ENCODE peak calls at places on chromosomes 2 and 18, in seven cellular contexts. One of them, this sample, is unnamed.
A peak's percentile ranks its signal among the peaks of the same experiment; 100 is the strongest.

GRCh38 chr18:55334875-55335274 is 253.1 kb downstream of the TCF4 start:
- DNase-seq in K562: no peak
- DNase-seq in SK-N-SH: no peak
- DNase-seq in HepG2: no peak
- DNase-seq in H1: no peak
- DNase-seq in GM12878: no peak
- DNase-seq in GM12891: no peak
- DNase-seq in this sample: no peak

GRCh38 chr2:176488446-176488845 is 219.2 kb downstream of the MTX2 start:
- DNase-seq in GM12891: no peak
- DNase-seq in H1: no peak
- DNase-seq in HepG2: no peak
- DNase-seq in SK-N-SH: no peak
- DNase-seq in K562: no peak
- DNase-seq in GM12878: no peak
- DNase-seq in this sample: no peak

GRCh38 chr18:8623549-8624106 is 14.4 kb downstream of the RAB12 start:
- DNase-seq in GM12891: no peak
- DNase-seq in K562: no peak
- DNase-seq in SK-N-SH: no peak
- DNase-seq in GM12878: no peak
- DNase-seq in HepG2: no peak
- DNase-seq in H1: no peak
- DNase-seq in this sample: no peak

GRCh38 chr18:49890041-49890440 is 76.7 kb upstream of the ACAA2 start:
- DNase-seq in H1: no peak
- DNase-seq in SK-N-SH: no peak
- DNase-seq in HepG2: no peak
- DNase-seq in GM12878: no peak
- DNase-seq in GM12891: no peak
- DNase-seq in K562: no peak
- DNase-seq in this sample: no peak

GRCh38 chr2:9179572-9180201 is 26.9 kb upstream of the ASAP2 start:
- DNase-seq in GM12891: no peak
- DNase-seq in SK-N-SH: no peak
- DNase-seq in H1: no peak
- DNase-seq in GM12878: no peak
- DNase-seq in HepG2: peak; percentile 78
- DNase-seq in K562: no peak
- DNase-seq in this sample: no peak

GRCh38 chr2:172674968-172675303 is 60.7 kb upstream of the RAPGEF4 start:
- DNase-seq in GM12878: no peak
- DNase-seq in GM12891: no peak
- DNase-seq in HepG2: no peak
- DNase-seq in K562: no peak
- DNase-seq in H1: no peak
- DNase-seq in SK-N-SH: no peak
- DNase-seq in this sample: no peak

GRCh38 chr2:40485319-40485718 is 33.4 kb upstream of the SLC8A1 start:
- DNase-seq in HepG2: no peak
- DNase-seq in K562: no peak
- DNase-seq in SK-N-SH: no peak
- DNase-seq in H1: no peak
- DNase-seq in GM12878: no peak
- DNase-seq in GM12891: no peak
- DNase-seq in this sample: no peak

GRCh38 chr18:22524783-22525182 is 107.1 kb upstream of the CTAGE1 start:
- DNase-seq in HepG2: no peak
- DNase-seq in GM12878: no peak
- DNase-seq in H1: no peak
- DNase-seq in SK-N-SH: no peak
- DNase-seq in GM12891: no peak
- DNase-seq in K562: no peak
- DNase-seq in this sample: no peak

GRCh38 chr2:111050701-111051376 is 69.9 kb upstream of the BCL2L11 start:
- DNase-seq in K562: no peak
- DNase-seq in HepG2: peak; percentile 42
- DNase-seq in GM12878: peak; percentile 46
- DNase-seq in H1: peak; percentile 17
- DNase-seq in SK-N-SH: no peak
- DNase-seq in GM12891: no peak
- DNase-seq in this sample: no peak

GRCh38 chr2:99615247-99615771 is 125.5 kb upstream of the REV1 start:
- DNase-seq in SK-N-SH: no peak
- DNase-seq in HepG2: peak; percentile 33
- DNase-seq in GM12878: no peak
- DNase-seq in H1: peak; percentile 53
- DNase-seq in K562: peak; percentile 62
- DNase-seq in GM12891: no peak
- DNase-seq in this sample: no peak

GRCh38 chr18:57807336-57808117 is 4.4 kb upstream of the ATP8B1 start:
- DNase-seq in GM12878: no peak
- DNase-seq in GM12891: no peak
- DNase-seq in K562: no peak
- DNase-seq in HepG2: no peak
- DNase-seq in H1: no peak
- DNase-seq in SK-N-SH: no peak
- DNase-seq in this sample: no peak

GRCh38 chr2:17303054-17303453 is 215.2 kb downstream of the RAD51AP2 start:
- DNase-seq in HepG2: no peak
- DNase-seq in K562: no peak
- DNase-seq in H1: no peak
- DNase-seq in GM12891: no peak
- DNase-seq in SK-N-SH: no peak
- DNase-seq in GM12878: no peak
- DNase-seq in this sample: no peak

GRCh38 chr2:236262238-236262637 is 2.0 kb downstream of the ASB18 start:
- DNase-seq in HepG2: no peak
- DNase-seq in H1: no peak
- DNase-seq in K562: no peak
- DNase-seq in GM12891: no peak
- DNase-seq in GM12878: no peak
- DNase-seq in SK-N-SH: no peak
- DNase-seq in this sample: no peak

GRCh38 chr2:198441876-198442275 is 637.5 kb downstream of the PLCL1 start:
- DNase-seq in HepG2: no peak
- DNase-seq in SK-N-SH: no peak
- DNase-seq in GM12891: no peak
- DNase-seq in H1: no peak
- DNase-seq in K562: no peak
- DNase-seq in GM12878: no peak
- DNase-seq in this sample: no peak

GRCh38 chr18:58012356-58012755 is 31.7 kb upstream of the NEDD4L start:
- DNase-seq in H1: no peak
- DNase-seq in GM12891: no peak
- DNase-seq in GM12878: no peak
- DNase-seq in SK-N-SH: no peak
- DNase-seq in HepG2: peak; percentile 72
- DNase-seq in K562: no peak
- DNase-seq in this sample: no peak

GRCh38 chr2:237931205-237931721 is 35.6 kb upstream of the UBE2F start:
- DNase-seq in HepG2: no peak
- DNase-seq in GM12891: no peak
- DNase-seq in K562: no peak
- DNase-seq in SK-N-SH: no peak
- DNase-seq in H1: no peak
- DNase-seq in GM12878: no peak
- DNase-seq in this sample: no peak

GRCh38 chr2:11598228-11598731 is 64.4 kb downstream of the GREB1 start:
- DNase-seq in SK-N-SH: no peak
- DNase-seq in GM12891: no peak
- DNase-seq in GM12878: no peak
- DNase-seq in HepG2: no peak
- DNase-seq in H1: no peak
- DNase-seq in K562: no peak
- DNase-seq in this sample: no peak

GRCh38 chr18:74495581-74496507 is at the start of gene CNDP2:
- DNase-seq in SK-N-SH: peak; percentile 98
- DNase-seq in GM12891: peak; percentile 90
- DNase-seq in HepG2: peak; percentile 96
- DNase-seq in GM12878: peak; percentile 96
- DNase-seq in H1: peak; percentile 100
- DNase-seq in K562: peak; percentile 97
- DNase-seq in this sample: peak; percentile 88

GRCh38 chr2:158319269-158319668 is 137.3 kb downstream of the CCDC148 start:
- DNase-seq in K562: no peak
- DNase-seq in GM12891: no peak
- DNase-seq in GM12878: no peak
- DNase-seq in SK-N-SH: no peak
- DNase-seq in H1: no peak
- DNase-seq in HepG2: no peak
- DNase-seq in this sample: no peak

GRCh38 chr18:8868276-8868675 is 162.9 kb downstream of the MTCL1 start:
- DNase-seq in SK-N-SH: no peak
- DNase-seq in GM12891: no peak
- DNase-seq in HepG2: no peak
- DNase-seq in H1: no peak
- DNase-seq in GM12878: no peak
- DNase-seq in K562: no peak
- DNase-seq in this sample: no peak

GRCh38 chr2:204850576-204850975 is 305.3 kb downstream of the PARD3B start:
- DNase-seq in K562: no peak
- DNase-seq in GM12878: no peak
- DNase-seq in HepG2: no peak
- DNase-seq in GM12891: no peak
- DNase-seq in H1: no peak
- DNase-seq in SK-N-SH: no peak
- DNase-seq in this sample: no peak

GRCh38 chr2:161905389-161906046 is 168.5 kb downstream of the DPP4 start:
- DNase-seq in K562: no peak
- DNase-seq in GM12878: peak; percentile 62
- DNase-seq in GM12891: no peak
- DNase-seq in HepG2: peak; percentile 11
- DNase-seq in SK-N-SH: no peak
- DNase-seq in H1: no peak
- DNase-seq in this sample: no peak

GRCh38 chr2:71129114-71129890 is 727 bp downstream of the MCEE start:
- DNase-seq in GM12878: no peak
- DNase-seq in H1: no peak
- DNase-seq in K562: peak; percentile 23
- DNase-seq in HepG2: no peak
- DNase-seq in SK-N-SH: no peak
- DNase-seq in GM12891: no peak
- DNase-seq in this sample: no peak

GRCh38 chr2:30803281-30803680 is 4.0 kb downstream of the CAPN13 start:
- DNase-seq in H1: no peak
- DNase-seq in SK-N-SH: no peak
- DNase-seq in K562: no peak
- DNase-seq in GM12878: no peak
- DNase-seq in HepG2: no peak
- DNase-seq in GM12891: no peak
- DNase-seq in this sample: no peak

GRCh38 chr2:30809938-30810337 is 2.7 kb upstream of the CAPN13 start:
- DNase-seq in SK-N-SH: no peak
- DNase-seq in K562: no peak
- DNase-seq in H1: no peak
- DNase-seq in GM12891: no peak
- DNase-seq in HepG2: no peak
- DNase-seq in GM12878: no peak
- DNase-seq in this sample: no peak

GRCh38 chr2:30808695-30809094 is 1.4 kb upstream of the CAPN13 start:
- DNase-seq in HepG2: no peak
- DNase-seq in GM12878: no peak
- DNase-seq in K562: no peak
- DNase-seq in GM12891: no peak
- DNase-seq in SK-N-SH: no peak
- DNase-seq in H1: no peak
- DNase-seq in this sample: no peak

GRCh38 chr2:30802611-30803010 is 4.6 kb downstream of the CAPN13 start:
- DNase-seq in H1: no peak
- DNase-seq in GM12878: no peak
- DNase-seq in K562: no peak
- DNase-seq in GM12891: no peak
- DNase-seq in HepG2: no peak
- DNase-seq in SK-N-SH: no peak
- DNase-seq in this sample: no peak

DNA sequence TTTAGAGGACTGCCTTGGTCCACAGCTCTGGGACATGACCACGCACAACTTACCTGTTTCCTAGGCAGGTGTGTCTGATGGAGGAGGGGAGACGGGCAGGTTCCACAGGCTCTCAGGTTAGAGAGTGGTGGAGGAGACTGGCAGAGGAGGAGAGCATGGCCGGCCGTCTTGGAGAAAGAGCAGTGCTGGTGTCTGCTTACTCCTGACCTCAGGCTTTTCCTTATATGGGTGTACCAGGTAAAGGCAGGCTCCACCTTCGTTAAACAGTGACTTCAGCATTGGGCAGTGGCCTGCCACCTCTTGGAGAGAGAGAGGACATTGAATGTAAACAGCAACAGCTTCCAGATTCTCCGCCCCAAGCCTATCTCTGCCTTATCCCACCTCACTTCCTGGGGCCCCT is at the start of gene CAPN13:
- DNase-seq in GM12878: no peak
- DNase-seq in HepG2: no peak
- DNase-seq in SK-N-SH: no peak
- DNase-seq in H1: no peak
- DNase-seq in GM12891: no peak
- DNase-seq in K562: no peak
- DNase-seq in this sample: no peak
- TF ChIP-seq POLR2AphosphoS5 in GM12878: no peak
- TF ChIP-seq POLR2AphosphoS5 in HepG2: no peak
- TF ChIP-seq POLR2AphosphoS5 in SK-N-SH: no peak
- TF ChIP-seq POLR2AphosphoS5 in H1: peak; percentile 58
- TF ChIP-seq POLR2AphosphoS5 in GM12891: no peak
- TF ChIP-seq POLR2AphosphoS5 in K562: no peak
- TF ChIP-seq POLR2AphosphoS5 in this sample: no peak

DNA sequence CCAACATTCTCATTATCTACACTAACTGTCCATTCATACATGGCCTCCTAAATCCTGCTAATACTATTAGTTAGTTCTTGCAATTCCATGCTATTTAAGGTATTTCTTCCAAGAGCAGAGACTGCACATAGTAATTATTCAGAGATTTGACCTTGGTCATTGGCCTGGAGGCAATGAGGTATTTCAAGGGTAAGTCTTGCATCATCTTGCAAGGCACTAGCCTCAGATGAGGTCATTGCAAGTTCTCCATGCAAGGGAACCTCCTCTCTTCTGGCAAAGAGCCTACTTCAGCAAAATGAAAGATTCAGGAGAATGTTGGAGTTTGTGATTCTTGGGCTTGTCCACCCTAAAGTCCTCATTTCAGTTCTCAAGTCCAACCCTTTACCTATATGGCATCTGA is 48.5 kb upstream of the IKZF2 start:
- DNase-seq in K562: no peak
- DNase-seq in GM12878: no peak
- DNase-seq in GM12891: no peak
- DNase-seq in HepG2: peak; percentile 6
- DNase-seq in SK-N-SH: no peak
- DNase-seq in H1: no peak
- DNase-seq in this sample: no peak
- TF ChIP-seq TAF1 in K562: no peak
- TF ChIP-seq TAF1 in GM12878: no peak
- TF ChIP-seq TAF1 in GM12891: no peak
- TF ChIP-seq TAF1 in HepG2: no peak
- TF ChIP-seq TAF1 in SK-N-SH: no peak
- TF ChIP-seq TAF1 in H1: no peak
- TF ChIP-seq TAF1 in this sample: no peak

GRCh38 chr2:69915050-69915945 is at the start of gene MXD1:
- DNase-seq in K562: peak; percentile 48
- DNase-seq in H1: no peak
- DNase-seq in SK-N-SH: peak; percentile 56
- DNase-seq in GM12878: no peak
- DNase-seq in GM12891: no peak
- DNase-seq in HepG2: no peak
- DNase-seq in this sample: no peak
- TF ChIP-seq POLR2AphosphoS5 in K562: peak; percentile 91
- TF ChIP-seq POLR2AphosphoS5 in H1: peak; percentile 41
- TF ChIP-seq POLR2AphosphoS5 in SK-N-SH: no peak
- TF ChIP-seq POLR2AphosphoS5 in GM12878: peak; percentile 91
- TF ChIP-seq POLR2AphosphoS5 in GM12891: peak; percentile 56
- TF ChIP-seq POLR2AphosphoS5 in HepG2: peak; percentile 57
- TF ChIP-seq POLR2AphosphoS5 in this sample: peak; percentile 52

GRCh38 chr18:33579868-33580205 is 1.8 kb downstream of the ASXL3 start:
- DNase-seq in SK-N-SH: no peak
- DNase-seq in H1: no peak
- DNase-seq in K562: no peak
- DNase-seq in GM12891: no peak
- DNase-seq in GM12878: no peak
- DNase-seq in HepG2: no peak
- DNase-seq in this sample: no peak
- TF ChIP-seq TAF1 in SK-N-SH: no peak
- TF ChIP-seq TAF1 in H1: no peak
- TF ChIP-seq TAF1 in K562: no peak
- TF ChIP-seq TAF1 in GM12891: no peak
- TF ChIP-seq TAF1 in GM12878: no peak
- TF ChIP-seq TAF1 in HepG2: no peak
- TF ChIP-seq TAF1 in this sample: no peak

This sample was measured in GM12892.